ENCODE peak calls at places on chromosomes 4 and X, in ten cellular contexts. P, D, Y, V, Z, U, E, X, S and H are unnamed samples.

GRCh38 chrX:75155454-75155829 is 641 bp downstream of the ABCB7 start:
- DNase-seq in P (no peak), D (no peak), Y (no peak), V (no peak), Z (no peak), U (no peak), E (no peak), X (peak), S (no peak), H (no peak)

GRCh38 chr4:148043990-148044645 is 312.2 kb downstream of the ARHGAP10 start:
- DNase-seq in P (no peak), D (no peak), Y (no peak), V (no peak), Z (no peak), U (no peak), E (no peak), X (no peak), S (no peak), H (no peak)

GRCh38 chr4:182246401-182247205 is 3.4 kb downstream of the TENM3 start:
- DNase-seq in P (no peak), D (no peak), Y (no peak), V (no peak), Z (no peak), U (no peak), E (no peak), X (peak), S (peak), H (no peak)

GRCh38 chr4:155033604-155034003 is 174.8 kb upstream of the NPY2R start:
- DNase-seq in P (no peak), D (no peak), Y (no peak), V (no peak), Z (no peak), U (no peak), E (no peak), X (no peak), S (no peak), H (no peak)

GRCh38 chrX:82320554-82320953 is 1118.7 kb downstream of the SH3BGRL start:
- DNase-seq in P (no peak), D (no peak), Y (no peak), V (no peak), Z (no peak), U (no peak), E (no peak), X (no peak), S (no peak), H (no peak)

GRCh38 chr4:87916636-87917035 is 58.9 kb upstream of the SPP1 start:
- DNase-seq in P (no peak), D (no peak), Y (no peak), V (no peak), Z (no peak), U (no peak), E (no peak), X (peak), S (no peak), H (no peak)

GRCh38 chr4:1608821-1609500 is 75.2 kb downstream of the FAM53A start:
- DNase-seq in P (no peak), D (no peak), Y (no peak), V (no peak), Z (no peak), U (no peak), E (no peak), X (no peak), S (no peak), H (no peak)

GRCh38 chr4:182555997-182556418 is 312.8 kb downstream of the TENM3 start:
- DNase-seq in P (peak), D (no peak), Y (no peak), V (peak), Z (no peak), U (peak), E (no peak), X (peak), S (peak), H (no peak)

GRCh38 chr4:151808120-151808529 is 47.3 kb upstream of the GATB start:
- DNase-seq in P (no peak), D (no peak), Y (no peak), V (no peak), Z (no peak), U (peak), E (no peak), X (peak), S (no peak), H (peak)

GRCh38 chr4:36676139-36677050 is 395.0 kb downstream of the DTHD1 start:
- DNase-seq in P (no peak), D (no peak), Y (no peak), V (no peak), Z (no peak), U (no peak), E (no peak), X (no peak), S (no peak), H (no peak)

GRCh38 chr4:6641164-6641970 is 882 bp downstream of the MRFAP1 start:
- DNase-seq in P (peak), D (peak), Y (peak), V (peak), Z (no peak), U (peak), E (peak), X (peak), S (peak), H (peak)

GRCh38 chrX:39869846-39870601 is 227.7 kb downstream of the BCOR start:
- DNase-seq in P (no peak), D (no peak), Y (no peak), V (peak), Z (peak), U (peak), E (no peak), X (peak), S (peak), H (peak)

GRCh38 chrX:40383969-40384368 is 196.8 kb upstream of the ATP6AP2 start:
- DNase-seq in P (peak), D (no peak), Y (no peak), V (no peak), Z (no peak), U (no peak), E (no peak), X (peak), S (peak), H (no peak)

GRCh38 chr4:183322326-183322725 is at the start of gene CLDN24:
- DNase-seq in P (no peak), D (no peak), Y (no peak), V (no peak), Z (no peak), U (no peak), E (no peak), X (no peak), S (no peak), H (no peak)

GRCh38 chrX:137031517-137032377 is 2.0 kb downstream of the GPR101 start:
- DNase-seq in P (peak), D (no peak), Y (no peak), V (peak), Z (no peak), U (peak), E (no peak), X (peak), S (peak), H (peak)

GRCh38 chrX:41688835-41689234 is at the start of gene GPR34:
- DNase-seq in P (no peak), D (no peak), Y (no peak), V (no peak), Z (no peak), U (no peak), E (no peak), X (no peak), S (no peak), H (no peak)

GRCh38 chr4:24842356-24842755 is 47.0 kb downstream of the SOD3 start:
- DNase-seq in P (no peak), D (no peak), Y (no peak), V (no peak), Z (no peak), U (no peak), E (no peak), X (no peak), S (no peak), H (no peak)